ENCODE peak calls at places on chromosomes 4 and X, in five cellular contexts. W is Karpas-422; U is right lobe of liver; L is naive thymus-derived CD4-positive, alpha-beta T cell; V is right cardiac atrium. Q is an unnamed sample.

GRCh38 chr4:11805837-11806236 is 377.1 kb upstream of the HS3ST1 start:
- DNase-seq in W (peak; percentile 60), U (no peak), L (no peak), V (no peak), Q (no peak)

GRCh38 chr4:25123236-25123635 is 37.0 kb downstream of the SEPSECS start:
- DNase-seq in W (no peak), U (no peak), L (no peak), V (no peak), Q (no peak)

GRCh38 chr4:166174717-166175510 is 301.9 kb downstream of the TLL1 start:
- DNase-seq in W (no peak), U (no peak), L (no peak), V (no peak), Q (no peak)

GRCh38 chr4:83252782-83253405 is 31.7 kb downstream of the COQ2 start:
- DNase-seq in W (peak; percentile 84), U (peak; percentile 32), L (peak; percentile 82), V (peak; percentile 60), Q (peak; percentile 84)

GRCh38 chrX:113384628-113385027 is 544.0 kb upstream of the AMOT start:
- DNase-seq in W (no peak), U (no peak), L (no peak), V (no peak), Q (peak; percentile 72)

GRCh38 chrX:124211312-124211942 is 121.0 kb upstream of the TEX13D start:
- DNase-seq in W (peak; percentile 77), U (no peak), L (peak; percentile 56), V (no peak), Q (peak; percentile 7)

GRCh38 chrX:23434356-23434884 is 99.8 kb downstream of the PTCHD1 start:
- DNase-seq in W (no peak), U (no peak), L (no peak), V (peak; percentile 91), Q (peak; percentile 1)

GRCh38 chrX:141642979-141643378 is 53.5 kb downstream of the SPANXA2 start:
- DNase-seq in W (no peak), U (no peak), L (no peak), V (no peak), Q (peak; percentile 31)

GRCh38 chrX:41022579-41022978 is 62.7 kb upstream of the USP9X start:
- DNase-seq in W (no peak), U (no peak), L (no peak), V (no peak), Q (peak; percentile 57)

GRCh38 chr4:169377367-169377766 is 106.6 kb upstream of the SH3RF1 start:
- DNase-seq in W (no peak), U (no peak), L (no peak), V (no peak), Q (no peak)

GRCh38 chr4:16123356-16124084 is 39.7 kb upstream of the PROM1 start:
- DNase-seq in W (no peak), U (no peak), L (no peak), V (no peak), Q (no peak)

GRCh38 chrX:140762061-140762460 is 52.5 kb downstream of the LINC00632 start:
- DNase-seq in W (peak; percentile 83), U (peak; percentile 22), L (peak; percentile 37), V (no peak), Q (peak; percentile 32)

GRCh38 chrX:39645059-39645895 is 452.5 kb downstream of the BCOR start:
- DNase-seq in W (no peak), U (no peak), L (no peak), V (peak; percentile 87), Q (peak; percentile 63)

GRCh38 chr4:131488772-131489171 is 1660.3 kb upstream of the PCDH10 start:
- DNase-seq in W (no peak), U (no peak), L (no peak), V (no peak), Q (no peak)

GRCh38 chr4:102871772-102872171 is 3.0 kb downstream of the CISD2 start:
- DNase-seq in W (no peak), U (no peak), L (no peak), V (no peak), Q (no peak)

GRCh38 chr4:102869569-102870227 is 906 bp downstream of the CISD2 start:
- DNase-seq in W (peak; percentile 74), U (no peak), L (no peak), V (no peak), Q (no peak)

GRCh38 chr4:102868153-102868781 is 525 bp upstream of the CISD2 start:
- DNase-seq in W (peak; percentile 62), U (no peak), L (no peak), V (peak; percentile 62), Q (no peak)

GRCh38 chr4:102868782-102869568 is at the start of gene CISD2:
- DNase-seq in W (peak; percentile 97), U (peak; percentile 96), L (peak; percentile 92), V (peak; percentile 98), Q (peak; percentile 97)

DNA sequence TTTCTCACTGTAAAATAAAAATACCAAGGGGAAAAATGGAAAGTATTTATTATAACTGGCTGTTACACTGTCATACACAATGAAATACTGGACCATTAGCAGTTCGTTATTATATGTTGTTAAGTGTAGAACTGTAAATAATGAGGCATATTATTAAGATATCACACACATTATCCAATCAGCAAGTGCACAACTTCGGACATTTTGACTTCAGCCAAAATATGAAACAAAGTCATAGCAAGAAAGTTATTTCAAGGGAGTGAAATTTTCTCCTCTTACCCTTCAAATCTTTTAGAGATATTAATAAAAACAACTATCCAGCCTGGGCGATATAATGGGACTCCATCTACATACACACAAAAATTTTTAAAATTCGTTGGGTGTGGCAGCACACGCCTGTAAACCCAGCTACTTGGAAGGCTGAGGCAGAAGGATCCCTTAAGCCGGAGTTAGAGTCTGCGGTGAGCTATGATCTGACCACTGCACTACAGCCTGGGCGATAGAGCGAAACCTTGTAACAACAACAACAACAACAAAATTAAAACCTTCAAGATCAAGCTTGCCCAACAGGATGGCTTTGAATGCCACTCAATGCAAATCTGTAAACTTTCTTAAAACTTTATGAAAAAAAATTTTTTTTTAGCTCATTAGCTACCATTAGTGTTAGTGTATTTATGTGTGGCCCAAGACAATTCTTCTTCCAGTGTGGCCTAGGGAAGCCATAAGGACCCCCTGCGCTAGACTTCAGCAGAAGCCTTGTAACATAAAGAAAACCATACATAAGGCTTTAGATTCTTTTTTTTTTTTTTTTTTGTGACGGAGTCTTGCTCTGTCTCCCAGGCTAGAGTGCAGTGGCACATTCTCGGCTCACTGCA is 1.3 kb upstream of the CISD2 start:
- DNase-seq in W (peak; percentile 66), U (no peak), L (no peak), V (no peak), Q (no peak)
- H3K4me3 ChIP-seq in W (peak overlapping the region; percentile 76), U (peak overlapping the region; percentile 73), L (peak overlapping the region; percentile 95), V (peak overlapping the region; percentile 68), Q (peak overlapping the region; percentile 78)

GRCh38 chr4:13543091-13543581 is 1.2 kb downstream of the NKX3-2 start:
- DNase-seq in W (no peak), U (no peak), L (no peak), V (no peak), Q (no peak)
- H3K4me3 ChIP-seq in W (no peak overlapping the region), U (no peak overlapping the region), L (no peak overlapping the region), V (no peak overlapping the region), Q (no peak overlapping the region)

GRCh38 chrX:46757593-46757992 is 1.3 kb downstream of the SLC9A7 start:
- DNase-seq in W (no peak), U (no peak), L (no peak), V (no peak), Q (peak; percentile 13)
- H3K4me3 ChIP-seq in W (no peak overlapping the region), U (no peak overlapping the region), L (no peak overlapping the region), V (no peak overlapping the region), Q (peak overlapping the region; percentile 57)

DNA sequence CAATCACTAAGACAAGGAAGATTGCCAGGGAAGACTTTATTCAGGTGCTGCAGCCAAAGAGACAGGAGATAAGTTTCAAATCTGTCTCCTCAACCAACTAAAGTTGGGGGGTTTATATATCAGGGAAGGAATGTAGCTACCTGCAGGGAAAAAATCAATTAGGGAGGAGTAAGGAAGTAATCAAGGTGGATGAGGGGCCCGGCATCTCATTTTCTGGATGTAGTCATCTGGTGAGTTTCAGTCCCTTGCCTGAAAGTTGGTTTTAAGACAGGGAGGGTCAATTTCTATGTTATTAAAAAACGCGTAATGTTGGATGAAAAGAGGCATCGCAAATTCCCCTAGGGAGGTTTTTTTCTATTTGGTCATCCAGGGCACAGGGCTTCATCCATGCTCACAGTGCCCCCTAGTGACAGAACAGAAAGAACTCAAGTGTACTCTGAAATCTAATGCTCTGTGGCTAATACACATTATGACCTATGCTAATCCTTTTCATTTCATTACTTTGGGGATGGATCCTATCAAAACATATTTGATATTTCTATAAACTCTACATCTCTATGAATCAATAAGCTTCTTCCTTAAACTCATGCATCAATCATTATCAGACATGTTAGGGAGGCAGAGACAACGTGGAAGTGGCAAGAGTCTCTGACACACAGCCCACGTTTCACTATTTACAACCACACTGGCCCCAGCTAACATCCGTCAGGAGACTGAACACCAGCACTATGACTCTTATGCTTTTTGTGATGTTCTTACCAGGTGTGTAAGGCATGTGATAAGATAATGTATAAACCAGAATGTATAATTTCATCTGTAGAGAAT is 1577.0 kb upstream of the TENM3 start:
- DNase-seq in W (peak; percentile 75), U (no peak), L (no peak), V (no peak), Q (peak; percentile 2)
- H3K4me3 ChIP-seq in W (no peak overlapping the region), U (no peak overlapping the region), L (no peak overlapping the region), V (no peak overlapping the region), Q (no peak overlapping the region)

GRCh38 chr4:108794136-108794535 is 31.3 kb upstream of the ETNPPL start:
- DNase-seq in W (no peak), U (no peak), L (no peak), V (no peak), Q (peak; percentile 10)

GRCh38 chr4:108795733-108796132 is 32.9 kb upstream of the ETNPPL start:
- DNase-seq in W (no peak), U (no peak), L (no peak), V (no peak), Q (no peak)

GRCh38 chr4:108793413-108793812 is 30.6 kb upstream of the ETNPPL start:
- DNase-seq in W (no peak), U (no peak), L (no peak), V (no peak), Q (peak; percentile 15)

GRCh38 chr4:108799335-108799734 is 36.5 kb upstream of the ETNPPL start:
- DNase-seq in W (no peak), U (no peak), L (no peak), V (no peak), Q (no peak)

GRCh38 chr4:108796173-108796572 is 33.3 kb upstream of the ETNPPL start:
- DNase-seq in W (no peak), U (no peak), L (no peak), V (no peak), Q (no peak)
- H3K4me3 ChIP-seq in W (no peak overlapping the region), U (no peak overlapping the region), L (no peak overlapping the region), V (no peak overlapping the region), Q (no peak overlapping the region)

DNA sequence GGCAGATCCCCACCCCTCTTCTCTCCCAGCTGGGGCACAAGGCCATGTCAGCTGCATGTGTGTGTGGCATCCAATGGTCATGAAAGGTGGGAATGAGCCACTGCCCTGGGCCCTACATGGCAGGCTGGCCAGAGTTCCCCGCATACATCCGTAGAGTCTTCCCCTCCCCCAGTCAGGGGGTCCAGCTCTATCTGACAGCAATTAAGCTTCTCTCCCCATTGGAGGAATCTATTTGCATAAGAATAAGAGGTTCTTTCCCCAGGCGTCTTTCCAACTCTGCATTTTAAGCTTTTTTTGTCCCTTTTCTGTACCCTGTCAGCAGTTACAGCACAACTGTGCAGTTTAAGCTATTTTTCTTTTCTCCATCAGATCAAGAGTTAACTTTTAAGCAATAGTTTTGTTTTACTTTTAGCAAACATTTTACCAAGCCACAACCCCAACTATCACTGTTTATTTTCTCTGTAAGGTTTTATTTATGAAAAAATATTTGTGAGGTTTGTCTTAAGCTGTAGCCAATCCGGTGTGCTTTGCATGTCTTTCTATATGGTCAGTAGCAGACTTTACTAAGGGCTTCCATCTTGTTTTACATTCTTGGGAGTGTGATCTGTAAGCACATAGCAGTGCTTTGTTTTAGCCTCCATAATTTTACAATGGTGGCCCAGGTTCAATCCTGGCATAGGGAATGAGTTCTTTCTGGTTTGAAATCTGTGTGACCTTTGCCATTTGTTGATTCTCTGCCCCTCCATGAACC is 28.7 kb downstream of the NLRP2B start:
- DNase-seq in W (no peak), U (no peak), L (no peak), V (no peak), Q (no peak)
- H3K4me3 ChIP-seq in W (no peak overlapping the region), U (no peak overlapping the region), L (no peak overlapping the region), V (no peak overlapping the region), Q (no peak overlapping the region)

Q was measured in foreskin fibroblast.